ENCODE peak calls at places on chromosomes 6 and 20, in six cellular contexts. C, A, K, L, V and R are unnamed samples.

GRCh38 chr6:124963416-124964083 is 1.3 kb downstream of the RNF217 start:
- DNase-seq in C (no peak), A (peak), K (peak), L (no peak), V (no peak), R (no peak)

GRCh38 chr6:29403801-29404200 is 8.4 kb downstream of the OR12D2 start:
- DNase-seq in C (no peak), A (no peak), K (no peak), L (no peak), V (no peak), R (no peak)

GRCh38 chr20:49862607-49863200 is 50.1 kb downstream of the SLC9A8 start:
- DNase-seq in C (no peak), A (no peak), K (no peak), L (no peak), V (no peak), R (no peak)

GRCh38 chr6:331622-332521 is 39.6 kb downstream of the DUSP22 start:
- DNase-seq in C (no peak), A (no peak), K (no peak), L (no peak), V (no peak), R (no peak)

GRCh38 chr6:136646377-136646776 is 96.2 kb upstream of the MAP7 start:
- DNase-seq in C (no peak), A (no peak), K (no peak), L (no peak), V (no peak), R (peak)

GRCh38 chr6:89895273-89895874 is 1.1 kb downstream of the GJA10 start:
- DNase-seq in C (peak), A (no peak), K (peak), L (peak), V (no peak), R (peak)

GRCh38 chr6:89120371-89120770 is 2.5 kb upstream of the SRSF12 start:
- DNase-seq in C (no peak), A (no peak), K (no peak), L (peak), V (no peak), R (no peak)

GRCh38 chr6:53986721-53987526 is 124.3 kb upstream of the MLIP start:
- DNase-seq in C (no peak), A (peak), K (no peak), L (peak), V (no peak), R (no peak)

GRCh38 chr6:158184598-158184997 is 16.4 kb downstream of the GTF2H5 start:
- DNase-seq in C (no peak), A (no peak), K (no peak), L (no peak), V (no peak), R (no peak)

GRCh38 chr6:45419574-45420082 is 41.9 kb upstream of the SUPT3H start:
- DNase-seq in C (peak), A (no peak), K (no peak), L (peak), V (peak), R (no peak)

GRCh38 chr6:111379302-111379701 is 103.7 kb downstream of the REV3L start:
- DNase-seq in C (no peak), A (no peak), K (no peak), L (no peak), V (no peak), R (no peak)

GRCh38 chr6:157314705-157315321 is 8.5 kb downstream of the TMEM242 start:
- DNase-seq in C (no peak), A (no peak), K (peak), L (peak), V (peak), R (peak)

GRCh38 chr6:151610336-151610735 is 116.5 kb downstream of the CCDC170 start:
- DNase-seq in C (no peak), A (no peak), K (no peak), L (no peak), V (no peak), R (no peak)